ENCODE peak calls at places on chromosomes 5 and 9, in nine cellular contexts. W, J, L, F, P, B, M, K and A are unnamed samples.

GRCh38 chr9:115595951-115596742 is 478.2 kb upstream of the TNC start:
- DNase-seq in L (peak; percentile 98), P (no peak), W (peak; percentile 73), F (peak; percentile 63), J (no peak), B (no peak), M (no peak), K (no peak), A (no peak)

GRCh38 chr5:142014911-142015584 is 2.2 kb upstream of the GNPDA1 start:
- DNase-seq in J (peak; percentile 78), K (peak; percentile 70), L (peak; percentile 69), W (peak; percentile 67), M (no peak), P (no peak), B (peak; percentile 69), F (peak; percentile 60), A (peak; percentile 1)

GRCh38 chr5:124655211-124655880 is 91.1 kb downstream of the ZNF608 start:
- DNase-seq in K (peak; percentile 82), B (no peak), F (no peak), J (no peak), L (peak; percentile 77), M (no peak), W (no peak), P (no peak), A (peak; percentile 59)

GRCh38 chr5:102049517-102049916 is 246.6 kb downstream of the SLCO4C1 start:
- DNase-seq in W (no peak), J (peak; percentile 65), P (no peak), F (no peak), L (no peak), M (no peak), B (no peak), K (no peak), A (peak; percentile 25)

GRCh38 chr5:103469288-103470065 is 93.1 kb downstream of the NUDT12 start:
- DNase-seq in B (no peak), F (no peak), P (no peak), K (no peak), M (no peak), L (peak; percentile 78), W (no peak), J (no peak), A (no peak)

GRCh38 chr9:111386386-111386785 is 56.4 kb upstream of the OR2K2 start:
- DNase-seq in W (no peak), K (no peak), F (no peak), J (no peak), M (no peak), P (no peak), B (no peak), L (no peak), A (no peak)

GRCh38 chr9:37037744-37038640 is 3.9 kb upstream of the PAX5 start:
- DNase-seq in P (no peak), K (no peak), M (no peak), J (no peak), B (no peak), F (no peak), W (no peak), L (no peak), A (no peak)

GRCh38 chr9:34568783-34569182 is 20.7 kb downstream of the CNTFR start:
- DNase-seq in F (no peak), J (no peak), B (no peak), L (no peak), K (peak; percentile 22), W (no peak), M (no peak), P (no peak), A (no peak)

GRCh38 chr5:128674837-128675446 is 136.9 kb upstream of the FBN2 start:
- DNase-seq in P (no peak), J (peak; percentile 71), K (peak; percentile 15), M (no peak), B (no peak), L (peak; percentile 62), W (peak; percentile 31), F (peak; percentile 43), A (no peak)

GRCh38 chr9:89405832-89406231 is 87.5 kb downstream of the SECISBP2 start:
- DNase-seq in F (no peak), L (no peak), P (no peak), K (no peak), M (no peak), B (no peak), W (no peak), J (no peak), A (no peak)

GRCh38 chr9:135566552-135566951 is 5.0 kb downstream of the PAEP start:
- DNase-seq in L (no peak), P (no peak), K (no peak), F (no peak), B (no peak), M (peak; percentile 9), J (no peak), W (no peak), A (no peak)

GRCh38 chr9:6590329-6590728 is 55.2 kb downstream of the GLDC start:
- DNase-seq in K (no peak), P (no peak), W (no peak), M (no peak), J (no peak), B (no peak), L (no peak), F (no peak), A (no peak)

GRCh38 chr9:33130501-33130900 is 36.6 kb downstream of the B4GALT1 start:
- DNase-seq in F (no peak), M (no peak), L (peak; percentile 85), W (no peak), K (no peak), P (no peak), J (peak; percentile 55), B (no peak), A (no peak)

GRCh38 chr5:149002053-149002452 is 60.8 kb downstream of the SH3TC2 start:
- DNase-seq in P (no peak), K (no peak), B (no peak), J (no peak), L (peak; percentile 99), W (peak; percentile 92), F (peak; percentile 100), M (no peak), A (no peak)

GRCh38 chr9:109816490-109816889 is 36.5 kb downstream of the PALM2AKAP2 start:
- DNase-seq in B (no peak), M (no peak), F (peak; percentile 91), W (peak; percentile 93), L (peak; percentile 99), K (no peak), J (no peak), P (no peak), A (no peak)

GRCh38 chr5:151465476-151465875 is 18.1 kb downstream of the SLC36A1 start:
- DNase-seq in L (no peak), K (no peak), P (no peak), W (no peak), J (no peak), F (no peak), M (no peak), B (no peak), A (no peak)

GRCh38 chr9:23464275-23464674 is 361.8 kb downstream of the ELAVL2 start:
- DNase-seq in W (no peak), K (no peak), P (no peak), M (no peak), J (no peak), L (no peak), F (no peak), B (no peak), A (no peak)

GRCh38 chr9:127835930-127836586 is 18.4 kb downstream of the ENG start:
- DNase-seq in M (no peak), W (peak; percentile 57), K (no peak), P (no peak), J (peak; percentile 53), B (no peak), F (no peak), L (peak; percentile 79), A (no peak)

GRCh38 chr5:167458412-167458811 is 833.0 kb upstream of the WWC1 start:
- DNase-seq in L (no peak), P (no peak), M (no peak), W (no peak), K (no peak), J (no peak), F (no peak), B (no peak), A (no peak)

GRCh38 chr5:158698036-158698667 is 401.6 kb downstream of the EBF1 start:
- DNase-seq in F (no peak), L (no peak), K (no peak), W (no peak), J (no peak), M (no peak), P (no peak), B (no peak), A (no peak)

GRCh38 chr9:26296910-26297309 is 595.7 kb downstream of the CAAP1 start:
- DNase-seq in L (peak; percentile 78), W (no peak), F (peak; percentile 16), M (no peak), K (no peak), J (no peak), P (no peak), B (no peak), A (no peak)

GRCh38 chr5:106454651-106455415 is 1215.9 kb downstream of the EFNA5 start:
- DNase-seq in M (no peak), K (no peak), L (peak; percentile 62), B (no peak), W (no peak), J (peak; percentile 66), P (no peak), F (peak; percentile 86), A (no peak)

GRCh38 chr9:124776952-124777645 is at the start of gene OLFML2A:
- DNase-seq in K (no peak), M (no peak), B (no peak), J (no peak), P (no peak), W (no peak), L (no peak), F (no peak), A (peak; percentile 36)

GRCh38 chr5:163565931-163566608 is 60.7 kb downstream of the MAT2B start:
- DNase-seq in W (no peak), L (peak; percentile 18), B (no peak), K (no peak), P (no peak), M (no peak), J (peak; percentile 25), F (peak; percentile 12), A (no peak)

GRCh38 chr5:60357302-60357701 is 342.7 kb downstream of the DEPDC1B start:
- DNase-seq in P (no peak), J (no peak), M (no peak), K (no peak), F (no peak), L (no peak), B (no peak), W (no peak), A (no peak)

GRCh38 chr5:144032375-144032774 is 138.1 kb downstream of the YIPF5 start:
- DNase-seq in J (no peak), L (no peak), K (no peak), P (no peak), W (no peak), B (no peak), F (no peak), M (no peak), A (no peak)

GRCh38 chr5:57600321-57600720 is 117.7 kb upstream of the ACTBL2 start:
- DNase-seq in K (no peak), J (no peak), F (peak; percentile 1), L (no peak), M (no peak), W (no peak), B (no peak), P (no peak), A (no peak)

GRCh38 chr5:108749130-108749861 is 1.6 kb downstream of the FER start:
- DNase-seq in M (no peak), W (peak; percentile 57), F (peak; percentile 78), K (peak; percentile 37), J (peak; percentile 60), P (no peak), L (peak; percentile 19), B (peak; percentile 61), A (peak; percentile 30)

GRCh38 chr5:56595561-56595960 is 219.8 kb upstream of the MAP3K1 start:
- DNase-seq in M (no peak), J (no peak), K (no peak), B (no peak), L (no peak), P (no peak), W (no peak), F (peak; percentile 57), A (no peak)

GRCh38 chr5:180622910-180623309 is 26.5 kb downstream of the FLT4 start:
- DNase-seq in F (no peak), P (no peak), M (no peak), K (no peak), L (no peak), W (no peak), J (no peak), B (no peak), A (no peak)

GRCh38 chr9:129748249-129748648 is 4.6 kb downstream of the PTGES start:
- DNase-seq in P (no peak), J (no peak), L (peak; percentile 54), W (no peak), B (no peak), F (no peak), K (no peak), M (no peak), A (no peak)